ENCODE peak calls at places on chromosomes 16 and 17, in seven cellular contexts. One of them, this sample, is unnamed.

GRCh38 chr17:39071573-39071972 is 79.9 kb downstream of the PLXDC1 start:
- DNase-seq in WTC11: no peak
- DNase-seq in psoas muscle: no peak
- DNase-seq in HFF-Myc: no peak
- DNase-seq in prostate gland: no peak
- DNase-seq in fibroblast of lung: no peak
- DNase-seq in neural progenitor cell: no peak
- DNase-seq in this sample: no peak

GRCh38 chr17:8117367-8117979 is 841 bp downstream of the ALOXE3 start:
- DNase-seq in WTC11: no peak
- DNase-seq in psoas muscle: no peak
- DNase-seq in HFF-Myc: no peak
- DNase-seq in prostate gland: no peak
- DNase-seq in fibroblast of lung: no peak
- DNase-seq in neural progenitor cell: no peak
- DNase-seq in this sample: no peak

GRCh38 chr17:74943808-74944522 is 8.3 kb downstream of the OTOP3 start:
- DNase-seq in WTC11: peak; percentile 46
- DNase-seq in psoas muscle: no peak
- DNase-seq in HFF-Myc: no peak
- DNase-seq in prostate gland: no peak
- DNase-seq in fibroblast of lung: no peak
- DNase-seq in neural progenitor cell: no peak
- DNase-seq in this sample: no peak

GRCh38 chr17:3712811-3713463 is 10.8 kb upstream of the HASPIN start:
- DNase-seq in WTC11: no peak
- DNase-seq in psoas muscle: no peak
- DNase-seq in HFF-Myc: no peak
- DNase-seq in prostate gland: no peak
- DNase-seq in fibroblast of lung: peak; percentile 43
- DNase-seq in neural progenitor cell: no peak
- DNase-seq in this sample: no peak

GRCh38 chr17:76611747-76612143 is 26.1 kb upstream of the ST6GALNAC2 start:
- DNase-seq in WTC11: no peak
- DNase-seq in psoas muscle: no peak
- DNase-seq in HFF-Myc: no peak
- DNase-seq in prostate gland: no peak
- DNase-seq in fibroblast of lung: no peak
- DNase-seq in neural progenitor cell: no peak
- DNase-seq in this sample: no peak

GRCh38 chr16:88593489-88593888 is 23.3 kb downstream of the ZC3H18 start:
- DNase-seq in WTC11: no peak
- DNase-seq in psoas muscle: peak; percentile 55
- DNase-seq in HFF-Myc: no peak
- DNase-seq in prostate gland: no peak
- DNase-seq in fibroblast of lung: no peak
- DNase-seq in neural progenitor cell: no peak
- DNase-seq in this sample: no peak

GRCh38 chr16:69476920-69477418 is 52.5 kb downstream of the CYB5B start:
- DNase-seq in WTC11: no peak
- DNase-seq in psoas muscle: no peak
- DNase-seq in HFF-Myc: peak; percentile 88
- DNase-seq in prostate gland: no peak
- DNase-seq in fibroblast of lung: peak; percentile 93
- DNase-seq in neural progenitor cell: no peak
- DNase-seq in this sample: no peak

GRCh38 chr17:76246080-76247066 is 6.1 kb upstream of the RNF157 start:
- DNase-seq in WTC11: no peak
- DNase-seq in psoas muscle: peak; percentile 60
- DNase-seq in HFF-Myc: no peak
- DNase-seq in prostate gland: no peak
- DNase-seq in fibroblast of lung: no peak
- DNase-seq in neural progenitor cell: no peak
- DNase-seq in this sample: no peak

GRCh38 chr16:79599837-79600635 is 501 bp downstream of the MAF start:
- DNase-seq in WTC11: peak; percentile 65
- DNase-seq in psoas muscle: peak; percentile 87
- DNase-seq in HFF-Myc: no peak
- DNase-seq in prostate gland: peak; percentile 55
- DNase-seq in fibroblast of lung: peak; percentile 67
- DNase-seq in neural progenitor cell: peak; percentile 91
- DNase-seq in this sample: peak; percentile 62

GRCh38 chr17:58968662-58969061 is 138.0 kb downstream of the TRIM37 start:
- DNase-seq in WTC11: no peak
- DNase-seq in psoas muscle: no peak
- DNase-seq in HFF-Myc: no peak
- DNase-seq in prostate gland: no peak
- DNase-seq in fibroblast of lung: peak; percentile 67
- DNase-seq in neural progenitor cell: no peak
- DNase-seq in this sample: no peak

GRCh38 chr16:85334718-85335583 is 222.7 kb upstream of the CIBAR2 start:
- DNase-seq in WTC11: peak; percentile 59
- DNase-seq in psoas muscle: no peak
- DNase-seq in HFF-Myc: no peak
- DNase-seq in prostate gland: peak; percentile 26
- DNase-seq in fibroblast of lung: peak; percentile 60
- DNase-seq in neural progenitor cell: peak; percentile 85
- DNase-seq in this sample: no peak

GRCh38 chr16:1745181-1745899 is 26.0 kb downstream of the NME3 start:
- DNase-seq in WTC11: no peak
- DNase-seq in psoas muscle: no peak
- DNase-seq in HFF-Myc: no peak
- DNase-seq in prostate gland: no peak
- DNase-seq in fibroblast of lung: peak; percentile 93
- DNase-seq in neural progenitor cell: no peak
- DNase-seq in this sample: peak; percentile 49

GRCh38 chr16:52496051-52496876 is 50.7 kb downstream of the TOX3 start:
- DNase-seq in WTC11: no peak
- DNase-seq in psoas muscle: no peak
- DNase-seq in HFF-Myc: no peak
- DNase-seq in prostate gland: no peak
- DNase-seq in fibroblast of lung: no peak
- DNase-seq in neural progenitor cell: no peak
- DNase-seq in this sample: no peak

GRCh38 chr17:21125862-21126261 is 902 bp upstream of the DHRS7B start:
- DNase-seq in WTC11: no peak
- DNase-seq in psoas muscle: no peak
- DNase-seq in HFF-Myc: no peak
- DNase-seq in prostate gland: no peak
- DNase-seq in fibroblast of lung: no peak
- DNase-seq in neural progenitor cell: no peak
- DNase-seq in this sample: no peak

GRCh38 chr17:45700171-45701090 is 83.7 kb upstream of the CRHR1 start:
- DNase-seq in WTC11: no peak
- DNase-seq in psoas muscle: no peak
- DNase-seq in HFF-Myc: no peak
- DNase-seq in prostate gland: no peak
- DNase-seq in fibroblast of lung: no peak
- DNase-seq in neural progenitor cell: no peak
- DNase-seq in this sample: no peak

GRCh38 chr16:29820730-29821662 is 734 bp downstream of the MVP start:
- DNase-seq in WTC11: no peak
- DNase-seq in psoas muscle: peak; percentile 76
- DNase-seq in HFF-Myc: no peak
- DNase-seq in prostate gland: peak; percentile 61
- DNase-seq in fibroblast of lung: no peak
- DNase-seq in neural progenitor cell: no peak
- DNase-seq in this sample: no peak

GRCh38 chr16:17617021-17617420 is 146.3 kb upstream of the XYLT1 start:
- DNase-seq in WTC11: no peak
- DNase-seq in psoas muscle: no peak
- DNase-seq in HFF-Myc: no peak
- DNase-seq in prostate gland: no peak
- DNase-seq in fibroblast of lung: no peak
- DNase-seq in neural progenitor cell: no peak
- DNase-seq in this sample: no peak

GRCh38 chr17:80105762-80106161 is 4.4 kb downstream of the GAA start:
- DNase-seq in WTC11: no peak
- DNase-seq in psoas muscle: peak; percentile 40
- DNase-seq in HFF-Myc: no peak
- DNase-seq in prostate gland: no peak
- DNase-seq in fibroblast of lung: no peak
- DNase-seq in neural progenitor cell: no peak
- DNase-seq in this sample: no peak

GRCh38 chr16:16805809-16806208 is 426.9 kb downstream of the NPIPA7 start:
- DNase-seq in WTC11: no peak
- DNase-seq in psoas muscle: no peak
- DNase-seq in HFF-Myc: no peak
- DNase-seq in prostate gland: no peak
- DNase-seq in fibroblast of lung: no peak
- DNase-seq in neural progenitor cell: no peak
- DNase-seq in this sample: no peak

GRCh38 chr16:85400305-85401205 is 212.6 kb upstream of the GSE1 start:
- DNase-seq in WTC11: peak; percentile 6
- DNase-seq in psoas muscle: no peak
- DNase-seq in HFF-Myc: no peak
- DNase-seq in prostate gland: no peak
- DNase-seq in fibroblast of lung: no peak
- DNase-seq in neural progenitor cell: no peak
- DNase-seq in this sample: no peak

GRCh38 chr17:12118617-12119016 is 97.9 kb downstream of the MAP2K4 start:
- DNase-seq in WTC11: no peak
- DNase-seq in psoas muscle: no peak
- DNase-seq in HFF-Myc: no peak
- DNase-seq in prostate gland: no peak
- DNase-seq in fibroblast of lung: no peak
- DNase-seq in neural progenitor cell: no peak
- DNase-seq in this sample: no peak

GRCh38 chr16:3127745-3128144 is 7.1 kb upstream of the ZNF213 start:
- DNase-seq in WTC11: peak; percentile 52
- DNase-seq in psoas muscle: no peak
- DNase-seq in HFF-Myc: no peak
- DNase-seq in prostate gland: no peak
- DNase-seq in fibroblast of lung: no peak
- DNase-seq in neural progenitor cell: peak; percentile 63
- DNase-seq in this sample: no peak

GRCh38 chr16:1991135-1991551 is 1.4 kb downstream of the SYNGR3 start:
- DNase-seq in WTC11: no peak
- DNase-seq in psoas muscle: no peak
- DNase-seq in HFF-Myc: no peak
- DNase-seq in prostate gland: no peak
- DNase-seq in fibroblast of lung: no peak
- DNase-seq in neural progenitor cell: no peak
- DNase-seq in this sample: no peak

GRCh38 chr16:80682435-80683070 is 121.8 kb downstream of the CDYL2 start:
- DNase-seq in WTC11: no peak
- DNase-seq in psoas muscle: no peak
- DNase-seq in HFF-Myc: no peak
- DNase-seq in prostate gland: no peak
- DNase-seq in fibroblast of lung: peak; percentile 48
- DNase-seq in neural progenitor cell: no peak
- DNase-seq in this sample: no peak

GRCh38 chr17:82930043-82930923 is 90.5 kb upstream of the ZNF750 start:
- DNase-seq in WTC11: peak; percentile 10
- DNase-seq in psoas muscle: peak; percentile 42
- DNase-seq in HFF-Myc: no peak
- DNase-seq in prostate gland: no peak
- DNase-seq in fibroblast of lung: no peak
- DNase-seq in neural progenitor cell: no peak
- DNase-seq in this sample: no peak

DNA sequence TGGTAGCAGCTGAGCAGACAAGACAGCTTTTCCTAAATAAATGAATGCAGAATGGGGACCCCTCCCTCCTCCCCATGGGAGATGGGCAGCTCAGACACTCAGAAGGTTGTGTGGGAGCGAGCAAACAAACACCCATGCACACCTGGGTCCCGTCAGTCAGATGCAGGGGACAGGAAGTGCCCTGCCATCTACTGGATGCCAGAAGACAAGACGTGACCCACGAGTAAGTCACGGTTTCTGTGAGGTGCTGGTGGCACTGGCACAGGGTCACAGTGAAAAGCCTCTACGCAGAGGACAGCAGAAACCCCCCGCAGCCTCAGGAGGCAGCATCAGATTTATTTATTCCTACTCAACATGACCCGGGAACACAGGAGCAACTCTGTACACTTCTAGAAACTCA is 8.4 kb downstream of the HBQ1 start:
- DNase-seq in WTC11: no peak
- DNase-seq in psoas muscle: no peak
- DNase-seq in HFF-Myc: no peak
- DNase-seq in prostate gland: no peak
- DNase-seq in fibroblast of lung: no peak
- DNase-seq in neural progenitor cell: no peak
- DNase-seq in this sample: no peak
- TF ChIP-seq CTCF in WTC11: no peak
- TF ChIP-seq CTCF in psoas muscle: no peak
- TF ChIP-seq CTCF in HFF-Myc: no peak
- TF ChIP-seq CTCF in prostate gland: no peak
- TF ChIP-seq CTCF in fibroblast of lung: no peak
- TF ChIP-seq CTCF in neural progenitor cell: peak; percentile 28
- TF ChIP-seq CTCF in this sample: no peak

DNA sequence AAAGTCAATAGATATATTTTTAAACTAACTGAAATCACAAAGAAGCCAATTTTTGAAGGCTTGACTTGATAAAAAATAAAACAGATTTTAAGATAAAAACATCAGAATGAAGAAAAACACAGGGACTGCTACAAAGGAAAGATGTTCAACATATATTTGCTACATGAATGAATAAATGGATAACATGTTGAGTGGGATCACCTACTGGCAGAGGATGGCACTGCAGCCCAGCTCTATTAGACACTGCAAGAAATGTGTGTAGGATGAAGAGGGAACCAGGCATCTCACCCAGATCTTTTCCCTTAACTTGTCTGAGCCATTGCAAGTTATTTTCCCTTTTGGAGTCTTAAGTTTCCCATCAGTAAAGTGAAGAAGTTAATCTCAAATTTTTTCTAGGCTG is 4.2 kb downstream of the AIPL1 start:
- DNase-seq in WTC11: no peak
- DNase-seq in psoas muscle: no peak
- DNase-seq in HFF-Myc: no peak
- DNase-seq in prostate gland: no peak
- DNase-seq in fibroblast of lung: no peak
- DNase-seq in neural progenitor cell: no peak
- DNase-seq in this sample: no peak
- TF ChIP-seq CTCF in WTC11: peak; percentile 37
- TF ChIP-seq CTCF in psoas muscle: peak; percentile 12
- TF ChIP-seq CTCF in HFF-Myc: peak; percentile 40
- TF ChIP-seq CTCF in prostate gland: peak; percentile 5
- TF ChIP-seq CTCF in fibroblast of lung: peak; percentile 43
- TF ChIP-seq CTCF in neural progenitor cell: peak; percentile 43
- TF ChIP-seq CTCF in this sample: no peak

GRCh38 chr16:26645629-26646028 is 421.1 kb upstream of the C16orf82 start:
- DNase-seq in WTC11: peak; percentile 80
- DNase-seq in psoas muscle: no peak
- DNase-seq in HFF-Myc: no peak
- DNase-seq in prostate gland: no peak
- DNase-seq in fibroblast of lung: no peak
- DNase-seq in neural progenitor cell: peak; percentile 80
- DNase-seq in this sample: no peak
- TF ChIP-seq CTCF in WTC11: peak; percentile 79
- TF ChIP-seq CTCF in psoas muscle: no peak
- TF ChIP-seq CTCF in HFF-Myc: no peak
- TF ChIP-seq CTCF in prostate gland: no peak
- TF ChIP-seq CTCF in fibroblast of lung: no peak
- TF ChIP-seq CTCF in neural progenitor cell: peak; percentile 90
- TF ChIP-seq CTCF in this sample: no peak

DNA sequence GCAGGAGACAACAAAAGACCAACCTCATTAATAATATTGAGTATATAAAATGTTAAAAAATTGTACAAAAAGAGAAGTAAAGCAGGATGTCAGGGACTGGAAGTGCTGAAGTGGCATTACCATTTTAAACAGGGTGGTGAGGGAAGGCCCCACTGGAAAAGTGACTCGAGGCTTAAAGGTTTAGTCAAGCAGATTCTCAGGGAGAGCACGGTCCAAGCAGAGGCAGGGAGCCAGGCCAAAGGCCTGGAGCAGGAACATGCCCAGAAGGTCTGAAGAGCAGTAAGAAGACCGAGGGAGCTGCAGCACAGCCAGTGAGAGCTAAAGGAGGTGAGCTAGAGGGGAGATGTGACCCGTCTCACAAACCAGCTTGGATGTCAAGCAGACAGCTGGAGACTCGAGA is 7.6 kb downstream of the XPO6 start:
- DNase-seq in WTC11: no peak
- DNase-seq in psoas muscle: no peak
- DNase-seq in HFF-Myc: no peak
- DNase-seq in prostate gland: no peak
- DNase-seq in fibroblast of lung: no peak
- DNase-seq in neural progenitor cell: no peak
- DNase-seq in this sample: no peak
- TF ChIP-seq CTCF in WTC11: no peak
- TF ChIP-seq CTCF in psoas muscle: no peak
- TF ChIP-seq CTCF in HFF-Myc: no peak
- TF ChIP-seq CTCF in prostate gland: no peak
- TF ChIP-seq CTCF in fibroblast of lung: no peak
- TF ChIP-seq CTCF in neural progenitor cell: no peak
- TF ChIP-seq CTCF in this sample: no peak